ENCODE peak calls at places on chromosomes 13 and 19, in four cellular contexts. D is amygdala, S is mucosa of descending colon, B is Calu3. C is an unnamed sample.

GRCh38 chr19:14363203-14364097 is 17.8 kb upstream of the ADGRE5 start:
- DNase-seq in D (no peak), S (peak), B (peak), C (no peak)

GRCh38 chr19:19387108-19387507 is 18.4 kb upstream of the GATAD2A start:
- DNase-seq in D (no peak), S (no peak), B (no peak), C (no peak)

GRCh38 chr13:40315416-40316064 is 350.9 kb downstream of the FOXO1 start:
- DNase-seq in D (no peak), S (no peak), B (no peak), C (no peak)

GRCh38 chr13:111401151-111401550 is 80.7 kb downstream of the TEX29 start:
- DNase-seq in D (no peak), S (no peak), B (no peak), C (no peak)

GRCh38 chr13:27408074-27408473 is 16.3 kb upstream of the GTF3A start:
- DNase-seq in D (no peak), S (no peak), B (no peak), C (no peak)

GRCh38 chr19:3186377-3186688 is 603 bp downstream of the NCLN start:
- DNase-seq in D (no peak), S (no peak), B (no peak), C (no peak)

GRCh38 chr13:77114271-77114670 is 87.3 kb upstream of the FBXL3 start:
- DNase-seq in D (no peak), S (no peak), B (no peak), C (no peak)

GRCh38 chr19:17255150-17255621 is 9.4 kb downstream of the USHBP1 start:
- DNase-seq in D (no peak), S (no peak), B (peak), C (no peak)

GRCh38 chr13:75764251-75764650 is 128.1 kb downstream of the LMO7 start:
- DNase-seq in D (no peak), S (no peak), B (no peak), C (no peak)

GRCh38 chr19:49160450-49161189 is 3.0 kb downstream of the TRPM4 start:
- DNase-seq in D (no peak), S (no peak), B (no peak), C (no peak)

GRCh38 chr19:46766569-46767317 is 20.5 kb upstream of the STRN4 start:
- DNase-seq in D (no peak), S (peak), B (peak), C (no peak)

GRCh38 chr13:26910754-26911465 is 150.3 kb upstream of the GPR12 start:
- DNase-seq in D (no peak), S (no peak), B (no peak), C (no peak)

GRCh38 chr13:44620057-44620456 is 43.9 kb upstream of the TSC22D1 start:
- DNase-seq in D (no peak), S (no peak), B (no peak), C (no peak)

GRCh38 chr19:17325881-17326594 is 8.6 kb downstream of the ANO8 start:
- DNase-seq in D (peak), S (no peak), B (no peak), C (no peak)

GRCh38 chr13:110539894-110540293 is 21.6 kb downstream of the RAB20 start:
- DNase-seq in D (no peak), S (no peak), B (no peak), C (no peak)

GRCh38 chr19:6744381-6745288 is 5.2 kb downstream of the TRIP10 start:
- DNase-seq in D (peak), S (peak), B (peak), C (no peak)

GRCh38 chr13:98325724-98326123 is 148.7 kb upstream of the RNF113B start:
- DNase-seq in D (no peak), S (no peak), B (no peak), C (no peak)

GRCh38 chr13:50760751-50761150 is 82.7 kb downstream of the DLEU7 start:
- DNase-seq in D (no peak), S (no peak), B (no peak), C (no peak)

GRCh38 chr13:91292630-91293221 is 54.8 kb upstream of the MIR17HG start:
- DNase-seq in D (no peak), S (no peak), B (no peak), C (no peak)

GRCh38 chr19:17289489-17289888 is 7.8 kb downstream of the ANKLE1 start:
- DNase-seq in D (no peak), S (no peak), B (no peak), C (peak)

GRCh38 chr19:4430760-4431159 is 26.8 kb downstream of the UBXN6 start:
- DNase-seq in D (no peak), S (no peak), B (no peak), C (no peak)

GRCh38 chr19:30302076-30302475 is 70.1 kb upstream of the ZNF536 start:
- DNase-seq in D (no peak), S (no peak), B (no peak), C (no peak)

GRCh38 chr13:73337511-73337910 is 278.7 kb downstream of the KLF5 start:
- DNase-seq in D (no peak), S (no peak), B (no peak), C (no peak)

GRCh38 chr13:32650705-32651311 is 64.6 kb downstream of the PDS5B start:
- DNase-seq in D (peak), S (no peak), B (peak), C (peak)

GRCh38 chr19:35641515-35642151 is at the start of gene ETV2:
- DNase-seq in D (no peak), S (peak), B (no peak), C (no peak)

GRCh38 chr13:48478401-48478800 is 54.5 kb downstream of the RCBTB2 start:
- DNase-seq in D (no peak), S (no peak), B (no peak), C (no peak)

GRCh38 chr13:52851153-52851962 is 2.9 kb upstream of the PCDH8 start:
- DNase-seq in D (no peak), S (peak), B (peak), C (peak)

GRCh38 chr13:23320926-23321533 is 112.5 kb downstream of the SACS start:
- DNase-seq in D (no peak), S (no peak), B (no peak), C (no peak)

GRCh38 chr19:50003810-50004419 is 21.3 kb downstream of the VRK3 start:
- DNase-seq in D (no peak), S (no peak), B (peak), C (no peak)

GRCh38 chr13:113889467-113889866 is 25.6 kb upstream of the GAS6 start:
- DNase-seq in D (no peak), S (no peak), B (no peak), C (no peak)

GRCh38 chr19:49746206-49746958 is 16.7 kb downstream of the TSKS start:
- DNase-seq in D (no peak), S (peak), B (no peak), C (peak)

GRCh38 chr19:54339646-54340358 is 840 bp upstream of the LILRA4 start:
- DNase-seq in D (no peak), S (no peak), B (no peak), C (no peak)

GRCh38 chr19:31595521-31595920 is 246.3 kb upstream of the TSHZ3 start:
- DNase-seq in D (no peak), S (no peak), B (no peak), C (no peak)

GRCh38 chr13:43301341-43301969 is 278.1 kb downstream of the DNAJC15 start:
- DNase-seq in D (no peak), S (no peak), B (no peak), C (no peak)

GRCh38 chr13:75826391-75826790 is 190.3 kb downstream of the LMO7 start:
- DNase-seq in D (no peak), S (no peak), B (no peak), C (no peak)

GRCh38 chr19:18363787-18364186 is 22.2 kb upstream of the GDF15 start:
- DNase-seq in D (no peak), S (no peak), B (no peak), C (no peak)

C was measured in HuH-7.